ENCODE peak calls at places on chromosomes 16 and 17, in five cellular contexts. B is GM23248, Y is GM23338, W is HCT116, T is neural progenitor cell. Z is an unnamed sample.

GRCh38 chr17:74635418-74635817 is 11.9 kb upstream of the CD300E start:
- DNase-seq in B (no peak), Y (peak), W (no peak), T (peak), Z (no peak)

GRCh38 chr17:63381101-63381729 is 64.9 kb downstream of the CYB561 start:
- DNase-seq in B (peak), Y (no peak), W (no peak), T (no peak), Z (no peak)

GRCh38 chr16:87190288-87191240 is 126.6 kb downstream of the C16orf95 start:
- DNase-seq in B (no peak), Y (peak), W (peak), T (no peak), Z (no peak)

GRCh38 chr16:48608452-48608851 is 1.5 kb downstream of the N4BP1 start:
- DNase-seq in B (peak), Y (no peak), W (no peak), T (no peak), Z (peak)

GRCh38 chr16:68275611-68276191 is 11.4 kb downstream of the SLC7A6 start:
- DNase-seq in B (no peak), Y (no peak), W (no peak), T (no peak), Z (peak)

GRCh38 chr17:82736511-82737185 is 1.2 kb downstream of the FN3K start:
- DNase-seq in B (no peak), Y (no peak), W (no peak), T (no peak), Z (no peak)

GRCh38 chr16:88940196-88941050 is 36.6 kb downstream of the CBFA2T3 start:
- DNase-seq in B (peak), Y (peak), W (no peak), T (peak), Z (no peak)

GRCh38 chr17:68515238-68515637 is 3.0 kb downstream of the PRKAR1A start:
- DNase-seq in B (peak), Y (no peak), W (no peak), T (peak), Z (no peak)

GRCh38 chr17:44005865-44006580 is 1.6 kb downstream of the NAGS start:
- DNase-seq in B (peak), Y (peak), W (no peak), T (peak), Z (peak)

GRCh38 chr17:19546289-19547065 is 12.8 kb downstream of the SLC47A1 start:
- DNase-seq in B (peak), Y (peak), W (no peak), T (peak), Z (peak)

GRCh38 chr16:72561-73537 is at the start of gene RHBDF1:
- DNase-seq in B (peak), Y (peak), W (no peak), T (peak), Z (no peak)

GRCh38 chr16:68707341-68708152 is 29.5 kb upstream of the CDH1 start:
- DNase-seq in B (no peak), Y (peak), W (peak), T (peak), Z (no peak)

GRCh38 chr17:38604479-38605229 is 1.1 kb downstream of the SRCIN1 start:
- DNase-seq in B (peak), Y (peak), W (no peak), T (peak), Z (peak)

DNA sequence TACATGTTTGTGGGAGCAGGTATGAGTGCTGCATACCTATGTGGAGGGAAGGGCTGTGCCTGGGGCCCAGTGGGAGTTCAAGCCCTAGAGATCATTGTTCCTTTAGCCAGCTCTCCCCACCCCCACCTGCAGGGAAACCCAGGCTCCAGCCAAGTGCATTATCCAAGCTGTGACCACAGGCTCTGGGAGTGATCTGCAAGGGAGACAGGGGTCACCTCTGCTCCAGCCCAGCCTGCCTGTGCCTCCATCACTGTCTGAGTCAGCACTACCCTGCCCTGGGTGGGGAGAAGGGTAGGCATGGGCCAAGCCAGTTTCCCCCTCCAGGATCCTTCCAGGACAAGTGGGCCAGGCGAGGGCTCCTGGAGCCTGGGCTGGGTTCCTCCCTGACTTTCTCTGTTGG is 32.1 kb upstream of the SBK1 start:
- DNase-seq in B (no peak), Y (no peak), W (no peak), T (no peak), Z (no peak)
- TF ChIP-seq EZH2phosphoT487 in B (no peak), Y (no peak), W (no peak), T (no peak), Z (no peak)

GRCh38 chr17:3885970-3886369 is 6.9 kb downstream of the CAMKK1 start:
- DNase-seq in B (peak), Y (no peak), W (no peak), T (no peak), Z (no peak)

GRCh38 chr17:3887811-3888210 is 5.0 kb downstream of the CAMKK1 start:
- DNase-seq in B (peak), Y (no peak), W (no peak), T (no peak), Z (no peak)

GRCh38 chr17:3888343-3889171 is 4.3 kb downstream of the CAMKK1 start:
- DNase-seq in B (peak), Y (peak), W (peak), T (peak), Z (no peak)

GRCh38 chr17:3886776-3887175 is 6.1 kb downstream of the CAMKK1 start:
- DNase-seq in B (no peak), Y (no peak), W (no peak), T (no peak), Z (no peak)

DNA sequence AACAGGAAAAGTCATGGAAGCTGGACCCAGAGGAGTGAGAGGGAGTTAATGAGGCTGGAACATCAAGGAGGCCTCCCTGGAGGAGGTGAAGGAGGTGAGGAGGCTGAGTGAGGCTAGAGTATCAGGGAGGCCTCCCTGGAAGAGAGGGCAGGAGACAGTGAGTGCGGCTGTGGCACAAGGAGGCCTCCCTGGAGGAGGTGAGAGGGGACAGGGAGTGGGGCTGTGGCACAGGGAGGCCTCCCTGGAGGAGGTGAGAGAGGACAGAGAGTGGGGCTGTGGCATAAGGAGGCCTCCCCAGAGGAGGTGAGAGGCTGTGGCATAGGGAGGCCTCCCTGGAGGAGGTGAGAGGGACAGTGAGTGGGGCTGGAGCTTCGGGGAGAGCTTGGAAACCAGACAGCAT is 5.5 kb downstream of the CAMKK1 start:
- DNase-seq in B (no peak), Y (no peak), W (no peak), T (no peak), Z (no peak)
- H3K27ac ChIP-seq in B (peak), Y (no peak), W (peak), T (no peak), Z (no peak)

DNA sequence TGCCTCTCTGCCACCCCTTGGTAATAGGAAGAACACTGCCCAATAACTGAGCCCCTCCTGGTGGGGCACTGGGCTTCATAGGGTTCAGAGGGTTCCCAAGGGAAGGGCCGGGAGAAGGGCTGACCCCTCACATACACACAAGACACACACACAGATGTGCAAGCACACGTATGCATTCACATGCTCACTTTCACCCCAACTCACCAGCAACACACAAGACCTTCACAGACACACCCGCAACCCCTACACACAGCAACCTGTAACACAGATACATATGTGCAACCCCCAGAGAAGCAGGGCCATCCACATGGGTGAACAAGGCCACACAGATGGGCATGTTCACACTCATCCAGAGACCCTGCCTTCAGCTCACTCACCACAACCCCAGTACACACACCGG is 225.1 kb downstream of the ZNF423 start:
- DNase-seq in B (no peak), Y (no peak), W (no peak), T (no peak), Z (no peak)
- TF ChIP-seq EZH2phosphoT487 in B (no peak), Y (no peak), W (no peak), T (no peak), Z (no peak)

DNA sequence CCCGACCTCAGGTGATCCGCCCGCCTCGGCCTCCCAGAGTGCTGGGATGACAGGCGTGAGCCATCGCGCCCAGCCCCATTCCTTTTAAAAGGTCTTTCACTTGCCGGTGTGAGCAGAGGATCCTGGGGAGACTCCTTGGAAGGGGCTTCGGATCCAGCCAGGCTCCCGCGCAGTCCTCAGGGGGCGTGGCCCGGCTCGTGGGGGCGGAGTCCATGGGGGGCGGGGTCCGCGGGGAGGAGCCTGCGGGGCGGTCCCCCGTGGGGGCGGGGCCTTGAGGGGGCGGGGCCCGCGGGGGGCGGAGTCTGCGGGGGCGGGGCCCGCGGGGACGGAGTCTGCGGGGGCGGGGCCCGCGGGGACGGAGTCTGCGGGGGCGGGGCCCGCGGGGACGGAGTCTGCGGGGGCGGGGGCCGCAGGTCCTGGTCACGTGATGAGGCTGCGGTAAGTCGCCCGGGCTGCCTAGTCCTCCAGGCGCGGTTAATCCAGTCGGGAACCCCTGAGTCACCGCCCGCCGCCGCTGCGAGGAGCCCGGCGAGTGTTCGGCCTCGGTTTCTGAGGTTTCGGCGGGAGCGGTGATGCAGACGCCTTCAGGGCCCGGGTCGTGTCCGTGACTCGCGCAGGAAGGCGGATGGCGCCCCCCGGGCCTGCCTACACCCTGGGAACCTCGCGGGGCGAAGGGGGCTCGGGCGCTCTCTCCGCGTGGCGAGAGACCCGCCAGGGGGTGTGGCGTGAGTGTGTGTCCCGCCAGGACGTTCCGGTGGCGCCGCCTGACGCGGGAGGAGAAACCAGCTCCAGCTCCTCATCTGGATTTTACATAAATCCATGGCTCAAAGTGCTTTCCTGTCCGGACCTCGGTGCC is 23.6 kb upstream of the ABR start:
- DNase-seq in B (peak), Y (peak), W (no peak), T (peak), Z (peak)
- H3K27ac ChIP-seq in B (no peak), Y (peak), W (peak), T (no peak), Z (peak)

GRCh38 chr16:10266809-10267208 is 84.6 kb upstream of the GRIN2A start:
- DNase-seq in B (no peak), Y (no peak), W (no peak), T (no peak), Z (no peak)
- TF ChIP-seq EZH2phosphoT487 in B (no peak), Y (no peak), W (no peak), T (no peak), Z (no peak)